ENCODE peak calls at places on chromosome 3, in five cellular contexts. V is H1, T is mesothelial cell of epicardium, P is psoas muscle, D is activated T-cell treated with anti-CD3 and anti-CD28 coated beads for 48 hours. K is an unnamed sample.

GRCh38 chr3:127688416-127689265 is 15.9 kb downstream of the ABTB1 start:
- DNase-seq in V (no peak), T (peak), P (peak), D (no peak), K (no peak)

GRCh38 chr3:111069974-111070751 is 1.5 kb upstream of the NECTIN3 start:
- DNase-seq in V (no peak), T (no peak), P (peak), D (no peak), K (no peak)

GRCh38 chr3:178754852-178755510 is 218.7 kb downstream of the KCNMB2 start:
- DNase-seq in V (no peak), T (no peak), P (no peak), D (no peak), K (no peak)

GRCh38 chr3:17233398-17233800 is 348.6 kb downstream of the PLCL2 start:
- DNase-seq in V (no peak), T (no peak), P (no peak), D (no peak), K (peak)

GRCh38 chr3:102360211-102360610 is 74.6 kb upstream of the ZPLD1 start:
- DNase-seq in V (no peak), T (no peak), P (no peak), D (no peak), K (no peak)

GRCh38 chr3:151169700-151170224 is 33.3 kb downstream of the GPR171 start:
- DNase-seq in V (no peak), T (no peak), P (peak), D (peak), K (peak)

GRCh38 chr3:43379343-43379742 is 93.0 kb downstream of the SNRK start:
- DNase-seq in V (no peak), T (no peak), P (no peak), D (no peak), K (no peak)

GRCh38 chr3:34207826-34208225 is 409.4 kb downstream of the PDCD6IP start:
- DNase-seq in V (no peak), T (no peak), P (no peak), D (no peak), K (no peak)

GRCh38 chr3:100400424-100400781 is 486 bp downstream of the TOMM70 start:
- DNase-seq in V (peak), T (no peak), P (peak), D (peak), K (peak)

GRCh38 chr3:157239082-157239704 is 79.2 kb upstream of the CCNL1 start:
- DNase-seq in V (peak), T (no peak), P (peak), D (peak), K (peak)

GRCh38 chr3:101195951-101196713 is 124.2 kb downstream of the IMPG2 start:
- DNase-seq in V (no peak), T (no peak), P (no peak), D (no peak), K (no peak)

GRCh38 chr3:190504354-190505125 is 9.3 kb upstream of the IL1RAP start:
- DNase-seq in V (no peak), T (no peak), P (no peak), D (no peak), K (no peak)

GRCh38 chr3:184259396-184259877 is 1.9 kb downstream of the CAMK2N2 start:
- DNase-seq in V (no peak), T (no peak), P (no peak), D (no peak), K (no peak)

GRCh38 chr3:125374501-125374995 is 577 bp downstream of the ZNF148 start:
- DNase-seq in V (peak), T (peak), P (peak), D (peak), K (peak)

K was measured in activated naive CD8-positive, alpha-beta T cell treated with anti-CD3 and anti-CD28 coated beads, Interleukin-2, amount 50 U/mL, for 24 hours.